ENCODE peak calls at places on chromosomes 6 and 20, in eight cellular contexts. P, T, E, Z, I, Q, K and U are unnamed samples.

GRCh38 chr6:85866373-85866740 is 223.7 kb upstream of the SYNCRIP start:
- DNase-seq in P (no peak), T (peak), E (no peak), Z (no peak), I (peak), Q (no peak), K (no peak), U (no peak)

GRCh38 chr6:39403304-39403703 is 80.8 kb upstream of the KCNK16 start:
- DNase-seq in P (no peak), T (no peak), E (no peak), Z (no peak), I (no peak), Q (no peak), K (no peak), U (no peak)

GRCh38 chr6:166786704-166787293 is 159.7 kb upstream of the RPS6KA2 start:
- DNase-seq in P (no peak), T (peak), E (peak), Z (no peak), I (peak), Q (peak), K (no peak), U (peak)

GRCh38 chr6:111721677-111722219 is 116.1 kb upstream of the TRAF3IP2 start:
- DNase-seq in P (no peak), T (peak), E (peak), Z (no peak), I (peak), Q (peak), K (peak), U (no peak)

GRCh38 chr20:44601801-44602204 is 19.4 kb downstream of the PKIG start:
- DNase-seq in P (no peak), T (peak), E (no peak), Z (no peak), I (peak), Q (no peak), K (peak), U (no peak)

GRCh38 chr6:122048570-122048969 is 350.9 kb upstream of the HSF2 start:
- DNase-seq in P (no peak), T (peak), E (no peak), Z (no peak), I (no peak), Q (no peak), K (no peak), U (no peak)

GRCh38 chr6:101806241-101806640 is 412.7 kb downstream of the GRIK2 start:
- DNase-seq in P (no peak), T (no peak), E (no peak), Z (no peak), I (peak), Q (peak), K (no peak), U (peak)

GRCh38 chr20:50472693-50473610 is 37.2 kb upstream of the PTPN1 start:
- DNase-seq in P (no peak), T (no peak), E (no peak), Z (no peak), I (no peak), Q (no peak), K (no peak), U (no peak)

GRCh38 chr6:65505736-65506135 is 201.3 kb downstream of the EYS start:
- DNase-seq in P (no peak), T (no peak), E (no peak), Z (no peak), I (no peak), Q (no peak), K (no peak), U (no peak)

GRCh38 chr6:159961523-159961922 is 7.4 kb upstream of the IGF2R start:
- DNase-seq in P (no peak), T (no peak), E (no peak), Z (no peak), I (no peak), Q (no peak), K (no peak), U (no peak)

GRCh38 chr20:47607208-47607613 is 105.5 kb downstream of the NCOA3 start:
- DNase-seq in P (no peak), T (peak), E (no peak), Z (no peak), I (peak), Q (no peak), K (no peak), U (no peak)

GRCh38 chr6:49430866-49431265 is 32.2 kb downstream of the MMUT start:
- DNase-seq in P (no peak), T (no peak), E (no peak), Z (no peak), I (no peak), Q (no peak), K (no peak), U (no peak)

GRCh38 chr20:61436268-61436667 is 184.2 kb downstream of the CDH4 start:
- DNase-seq in P (no peak), T (peak), E (no peak), Z (no peak), I (peak), Q (peak), K (no peak), U (peak)

GRCh38 chr6:16415677-16416076 is 177.3 kb downstream of the GMPR start:
- DNase-seq in P (no peak), T (no peak), E (no peak), Z (no peak), I (no peak), Q (no peak), K (no peak), U (no peak)

GRCh38 chr6:16419636-16420331 is 181.4 kb downstream of the GMPR start:
- DNase-seq in P (no peak), T (no peak), E (no peak), Z (no peak), I (no peak), Q (no peak), K (no peak), U (no peak)

GRCh38 chr6:16420332-16420714 is 181.9 kb downstream of the GMPR start:
- DNase-seq in P (no peak), T (no peak), E (no peak), Z (no peak), I (no peak), Q (no peak), K (no peak), U (no peak)

GRCh38 chr6:16421462-16421960 is 183.1 kb downstream of the GMPR start:
- DNase-seq in P (no peak), T (no peak), E (no peak), Z (no peak), I (no peak), Q (no peak), K (no peak), U (no peak)

GRCh38 chr6:16420715-16421461 is 182.5 kb downstream of the GMPR start:
- DNase-seq in P (no peak), T (peak), E (no peak), Z (no peak), I (peak), Q (peak), K (no peak), U (peak)
- H3K4me3 ChIP-seq in P (no peak), T (no peak), E (no peak), Z (no peak), I (no peak), Q (no peak), K (peak), U (no peak)

GRCh38 chr20:1118004-1118335 is 432 bp upstream of the PSMF1 start:
- DNase-seq in P (no peak), T (no peak), E (no peak), Z (no peak), I (no peak), Q (no peak), K (no peak), U (no peak)
- H3K27ac ChIP-seq in P (peak), T (peak), E (no peak), Z (peak), I (peak), Q (peak), K (peak), U (peak)

DNA sequence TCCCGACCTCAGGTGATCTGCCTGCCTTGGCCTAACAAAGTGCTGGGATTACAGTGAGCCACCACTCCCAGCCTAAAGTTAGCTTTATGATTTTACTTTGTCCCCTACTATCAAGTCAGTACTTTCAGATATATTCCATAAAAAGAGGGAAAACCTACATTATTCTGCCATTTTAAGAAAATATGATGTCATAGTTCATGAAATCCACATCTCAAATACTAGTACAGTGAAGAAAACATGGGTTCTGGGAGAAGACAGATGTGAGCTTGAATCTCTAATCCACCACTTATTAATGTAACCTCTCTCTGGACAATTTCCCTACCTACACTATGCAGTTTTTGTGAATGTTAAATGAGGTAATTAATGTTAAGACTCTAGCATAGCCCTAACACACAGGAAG is 74.5 kb downstream of the PDE10A start:
- DNase-seq in P (no peak), T (no peak), E (no peak), Z (no peak), I (no peak), Q (no peak), K (no peak), U (no peak)
- H3K4me3 ChIP-seq in P (no peak), T (no peak), E (no peak), Z (no peak), I (no peak), Q (no peak), K (no peak), U (no peak)

GRCh38 chr6:158071121-158072082 is 89.7 kb downstream of the SYNJ2 start:
- DNase-seq in P (no peak), T (no peak), E (no peak), Z (no peak), I (no peak), Q (no peak), K (no peak), U (no peak)

GRCh38 chr6:158068893-158069799 is 87.5 kb downstream of the SYNJ2 start:
- DNase-seq in P (no peak), T (peak), E (peak), Z (no peak), I (peak), Q (peak), K (no peak), U (peak)

GRCh38 chr6:158070513-158070912 is 88.8 kb downstream of the SYNJ2 start:
- DNase-seq in P (no peak), T (no peak), E (no peak), Z (no peak), I (no peak), Q (no peak), K (no peak), U (no peak)

GRCh38 chr6:158068156-158068892 is 86.7 kb downstream of the SYNJ2 start:
- DNase-seq in P (no peak), T (no peak), E (no peak), Z (no peak), I (no peak), Q (no peak), K (no peak), U (no peak)

DNA sequence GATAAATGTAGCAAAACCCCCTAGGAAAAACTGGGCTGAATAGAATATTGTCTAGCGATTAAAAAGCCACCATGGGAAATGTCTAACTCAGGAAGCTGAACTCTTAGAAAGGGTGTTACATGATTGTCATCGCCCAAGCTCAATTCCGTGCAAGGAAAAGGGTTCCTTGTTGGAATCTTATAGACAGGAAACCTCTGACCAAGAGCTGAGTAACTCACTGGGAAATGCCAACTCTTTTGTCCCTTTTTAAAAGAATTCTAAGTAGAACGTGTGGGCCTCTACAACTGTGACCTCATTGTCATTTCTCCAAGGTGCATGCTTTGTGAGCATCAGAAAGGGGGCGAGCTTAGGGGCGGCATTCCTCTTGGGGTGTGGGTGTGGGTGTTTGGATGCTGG is 88.1 kb downstream of the SYNJ2 start:
- DNase-seq in P (no peak), T (peak), E (no peak), Z (no peak), I (peak), Q (peak), K (no peak), U (peak)
- H3K27ac ChIP-seq in P (no peak), T (no peak), E (no peak), Z (no peak), I (no peak), Q (peak), K (no peak), U (peak)